ENCODE peak calls at places on chromosomes 12 and 14, in five cellular contexts. F is WERI-Rb-1, G is dorsolateral prefrontal cortex, Z is tibial nerve, J is esophagus squamous epithelium. Y is an unnamed sample.

GRCh38 chr14:22955702-22956575 is 951 bp downstream of the HAUS4 start:
- DNase-seq in Z (no peak), G (no peak), J (no peak), F (no peak), Y (no peak)

GRCh38 chr14:24058260-24058950 is 6.6 kb downstream of the CARMIL3 start:
- DNase-seq in G (peak), J (no peak), Z (peak), F (peak), Y (peak)

GRCh38 chr14:58238252-58239247 is 6.1 kb upstream of the PSMA3 start:
- DNase-seq in J (no peak), G (no peak), F (no peak), Z (no peak), Y (no peak)

GRCh38 chr12:6226701-6227096 is 26.5 kb downstream of the CD9 start:
- DNase-seq in F (no peak), Z (no peak), G (no peak), J (no peak), Y (no peak)

GRCh38 chr12:106452309-106452708 is 94.8 kb downstream of the POLR3B start:
- DNase-seq in F (no peak), J (no peak), G (no peak), Z (no peak), Y (no peak)

GRCh38 chr12:113899844-113900471 is 66.2 kb downstream of the RBM19 start:
- DNase-seq in J (no peak), G (no peak), Z (no peak), F (no peak), Y (no peak)

GRCh38 chr14:34081126-34081575 is 130.3 kb upstream of the EGLN3 start:
- DNase-seq in F (no peak), G (no peak), J (no peak), Z (no peak), Y (no peak)

GRCh38 chr12:92446082-92446460 is 256.7 kb upstream of the PLEKHG7 start:
- DNase-seq in Z (no peak), G (no peak), F (no peak), J (no peak), Y (no peak)

GRCh38 chr14:52458721-52459085 is 93.6 kb downstream of the TXNDC16 start:
- DNase-seq in G (no peak), J (no peak), F (no peak), Z (no peak), Y (no peak)

DNA sequence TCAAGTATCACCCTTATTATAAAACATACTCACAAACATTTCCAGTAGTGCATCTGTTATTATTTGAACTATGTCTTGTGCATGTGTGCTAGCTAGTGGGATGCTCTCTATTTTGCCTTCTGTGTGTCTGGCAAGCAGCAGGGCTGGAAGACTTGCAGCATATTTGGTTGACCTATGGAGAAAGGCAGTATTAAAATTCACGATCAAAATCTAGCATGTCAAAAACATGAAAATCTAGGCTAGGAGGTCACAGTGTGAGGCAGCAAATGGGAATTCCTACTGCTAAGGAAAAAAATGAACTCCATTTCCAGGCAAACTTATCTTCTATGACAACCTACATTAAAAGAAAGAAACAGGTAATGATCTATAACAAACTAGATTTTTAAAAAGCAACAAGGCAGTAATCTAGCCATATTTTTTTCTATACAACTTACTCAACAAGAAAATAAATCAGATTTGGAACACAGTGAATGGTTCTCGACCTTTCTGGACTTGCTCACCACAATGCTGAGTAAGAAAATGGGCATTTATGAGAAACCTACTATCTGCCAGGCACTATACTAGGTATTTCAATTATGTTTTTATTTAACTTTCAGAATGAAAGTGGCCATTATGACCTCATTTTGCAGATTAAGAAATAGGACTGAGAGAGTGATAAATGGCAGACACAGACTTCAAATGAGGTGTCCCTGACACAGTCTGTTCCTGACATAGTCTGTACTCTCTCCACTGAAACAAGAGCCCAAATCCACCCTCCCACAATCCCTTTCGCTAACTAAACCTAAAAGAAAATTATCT is 96.8 kb downstream of the TXNDC16 start:
- DNase-seq in F (no peak), Z (no peak), G (no peak), J (no peak), Y (no peak)
- H3K4me3 ChIP-seq in F (no peak), Z (no peak), G (no peak), J (no peak), Y (no peak)

DNA sequence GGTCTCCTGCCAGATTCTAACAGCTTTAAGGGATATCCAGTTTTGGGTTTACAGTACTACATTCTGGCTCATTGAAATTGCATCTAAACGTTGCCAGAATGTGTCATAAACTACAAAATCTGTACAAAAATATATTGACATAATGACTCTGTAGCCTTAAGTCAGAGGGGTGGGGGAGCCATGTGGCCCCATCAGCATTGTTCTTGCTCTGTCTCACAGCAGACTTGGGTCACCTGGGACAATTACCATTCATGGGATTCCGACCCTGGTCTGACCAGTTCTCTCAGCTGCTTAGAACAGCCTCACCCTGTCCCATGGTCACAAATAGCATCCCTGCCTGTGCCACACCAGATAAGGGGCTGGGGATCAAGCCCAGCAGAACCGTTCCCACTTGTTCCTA is 43.3 kb upstream of the MED13L start:
- DNase-seq in F (no peak), J (no peak), Z (no peak), G (no peak), Y (no peak)
- H3K27ac ChIP-seq in F (no peak), J (peak), Z (peak), G (no peak), Y (peak)

GRCh38 chr14:47008732-47009131 is 357.2 kb upstream of the RPL10L start:
- DNase-seq in G (no peak), J (no peak), Z (no peak), F (no peak), Y (no peak)
- TF ChIP-seq CTCF in G (no peak), J (no peak), Z (no peak), F (no peak), Y (no peak)

DNA sequence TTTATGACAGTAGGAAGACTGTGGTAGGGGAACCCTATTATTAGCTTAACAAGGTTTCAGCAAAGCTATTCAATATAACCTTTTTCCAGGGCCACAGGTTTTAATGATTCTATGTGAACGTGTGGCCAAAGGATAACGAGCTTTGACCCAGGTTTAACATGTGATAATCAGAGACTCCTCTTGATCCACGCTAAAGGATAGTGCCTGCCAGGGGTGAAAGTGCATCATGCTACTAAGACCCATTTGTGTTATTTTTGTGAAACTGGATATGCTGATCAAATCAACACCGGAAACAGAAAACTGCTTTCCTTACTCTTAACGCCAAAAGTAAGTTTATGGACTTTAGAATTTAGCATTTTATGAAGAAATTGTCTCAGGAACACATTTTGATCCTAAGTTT is 921 bp upstream of the TAOK3 start:
- DNase-seq in Z (no peak), J (no peak), G (no peak), F (no peak), Y (no peak)
- H3K4me3 ChIP-seq in Z (peak), J (peak), G (peak), F (peak), Y (peak)

GRCh38 chr12:75705749-75706719 is 194.6 kb upstream of the KRR1 start:
- DNase-seq in G (no peak), Z (no peak), J (no peak), F (no peak), Y (no peak)
- H3K27ac ChIP-seq in G (no peak), Z (peak), J (peak), F (no peak), Y (peak)

DNA sequence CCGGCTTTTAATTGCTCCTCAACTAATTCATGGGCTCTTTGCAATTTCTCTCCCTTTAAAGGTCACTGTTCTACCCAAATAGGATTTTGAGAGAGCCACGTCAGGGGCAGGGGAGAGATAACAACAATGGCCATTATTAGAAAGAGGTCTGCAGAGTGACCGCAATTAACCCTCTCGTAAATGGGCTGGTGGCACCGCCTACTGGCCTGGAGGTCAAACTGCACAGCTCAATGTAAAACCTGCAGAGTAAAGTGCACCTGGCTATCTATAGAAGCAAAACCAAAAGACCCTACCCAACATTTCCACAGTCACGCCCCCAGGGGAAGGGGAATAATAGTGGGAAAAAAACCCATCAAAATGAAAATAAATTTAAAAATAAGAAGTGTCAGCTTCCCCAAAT is 21.6 kb upstream of the CLEC4E start:
- DNase-seq in Z (no peak), G (no peak), F (no peak), J (no peak), Y (no peak)
- TF ChIP-seq CTCF in Z (no peak), G (no peak), F (no peak), J (no peak), Y (no peak)

GRCh38 chr14:99626041-99626648 is 18.8 kb upstream of the HHIPL1 start:
- DNase-seq in Z (no peak), J (no peak), F (no peak), G (no peak), Y (no peak)
- H3K4me3 ChIP-seq in Z (no peak), J (no peak), F (no peak), G (no peak), Y (no peak)

DNA sequence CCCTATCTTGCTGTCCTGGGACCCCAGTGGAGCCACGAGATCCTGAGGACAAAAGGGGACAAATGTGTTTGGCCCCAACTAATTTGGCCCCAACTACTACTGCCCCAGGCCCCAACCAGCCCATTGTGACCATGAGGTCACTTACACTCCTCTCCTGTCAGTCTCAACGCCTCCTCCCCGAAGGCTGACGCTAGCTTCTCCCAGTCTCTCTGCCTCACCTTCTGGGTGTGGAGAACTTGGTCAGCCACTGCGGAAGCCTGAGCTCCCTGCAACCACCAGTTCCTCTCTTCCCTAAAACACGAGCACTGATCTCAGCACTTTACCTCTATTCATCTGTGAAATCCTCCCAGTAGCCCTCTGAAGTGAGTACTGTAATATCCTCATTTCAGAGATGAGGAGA is 13.3 kb downstream of the FAM181A start:
- DNase-seq in Z (no peak), J (no peak), F (no peak), G (no peak), Y (no peak)
- H3K27ac ChIP-seq in Z (no peak), J (peak), F (no peak), G (no peak), Y (no peak)

GRCh38 chr12:118960161-118960560 is 21.2 kb upstream of the SRRM4 start:
- DNase-seq in J (no peak), F (no peak), G (no peak), Z (no peak), Y (no peak)

GRCh38 chr12:118958520-118958919 is 22.8 kb upstream of the SRRM4 start:
- DNase-seq in Z (no peak), G (no peak), F (no peak), J (no peak), Y (no peak)

GRCh38 chr12:118964988-118965387 is 16.4 kb upstream of the SRRM4 start:
- DNase-seq in G (no peak), J (no peak), F (no peak), Z (no peak), Y (no peak)

GRCh38 chr12:118960865-118961264 is 20.5 kb upstream of the SRRM4 start:
- DNase-seq in F (no peak), G (no peak), Z (no peak), J (no peak), Y (no peak)
- TF ChIP-seq CTCF in F (no peak), G (no peak), Z (no peak), J (no peak), Y (no peak)